ENCODE peak calls at places on chromosomes 13 and 19, in eight cellular contexts. O, J, P, E, M, U, C and X are unnamed samples.

GRCh38 chr13:109314101-109314500 is 472.3 kb downstream of the IRS2 start:
- DNase-seq in J (no peak), E (no peak), O (no peak), M (no peak), C (no peak), U (no peak), P (no peak), X (no peak)

GRCh38 chr19:28393574-28394336 is 819.2 kb downstream of the UQCRFS1 start:
- DNase-seq in E (peak; percentile 37), U (no peak), C (no peak), M (no peak), O (no peak), J (no peak), P (no peak), X (peak; percentile 6)

GRCh38 chr13:66831317-66831716 is 398.8 kb downstream of the PCDH9 start:
- DNase-seq in M (no peak), E (no peak), J (no peak), C (no peak), O (no peak), U (no peak), P (no peak), X (no peak)

GRCh38 chr13:109355875-109356428 is 430.4 kb downstream of the IRS2 start:
- DNase-seq in J (no peak), E (no peak), P (no peak), C (no peak), U (no peak), M (no peak), O (no peak), X (no peak)

GRCh38 chr19:902446-903226 is 9.4 kb downstream of the RNU6-9 start:
- DNase-seq in J (no peak), O (no peak), C (no peak), M (no peak), U (no peak), P (no peak), E (no peak), X (no peak)

GRCh38 chr19:45130888-45131615 is 29.7 kb downstream of the NKPD1 start:
- DNase-seq in E (peak; percentile 43), C (peak; percentile 62), U (peak; percentile 14), P (peak; percentile 64), M (no peak), J (peak; percentile 42), O (no peak), X (no peak)

GRCh38 chr19:9436358-9436757 is 985 bp upstream of the ZNF266 start:
- DNase-seq in E (no peak), U (no peak), M (no peak), P (no peak), O (no peak), C (no peak), J (no peak), X (no peak)

GRCh38 chr13:31722684-31723083 is 16.6 kb upstream of the RXFP2 start:
- DNase-seq in O (peak; percentile 47), M (no peak), E (no peak), P (no peak), C (no peak), J (peak; percentile 56), U (peak; percentile 2), X (peak; percentile 55)

GRCh38 chr13:19910336-19911072 is 47.1 kb upstream of the ZMYM5 start:
- DNase-seq in P (peak; percentile 57), O (no peak), M (no peak), J (peak; percentile 12), U (peak; percentile 9), C (no peak), E (no peak), X (peak; percentile 42)

GRCh38 chr19:35349614-35350521 is 2.2 kb downstream of the FFAR1 start:
- DNase-seq in C (no peak), O (no peak), P (no peak), J (no peak), U (no peak), M (no peak), E (no peak), X (no peak)

GRCh38 chr13:33057019-33057785 is 41.0 kb downstream of the KL start:
- DNase-seq in O (peak; percentile 42), J (peak; percentile 37), E (peak; percentile 52), C (no peak), M (no peak), U (peak; percentile 23), P (no peak), X (peak; percentile 44)

GRCh38 chr19:16569609-16570320 is 2.5 kb downstream of the SLC35E1 start:
- DNase-seq in P (peak; percentile 73), E (no peak), O (no peak), C (no peak), U (no peak), M (no peak), J (no peak), X (no peak)

GRCh38 chr19:39351537-39352037 is 9.4 kb downstream of the SAMD4B start:
- DNase-seq in P (no peak), J (peak; percentile 73), C (no peak), O (no peak), E (no peak), U (peak; percentile 5), M (no peak), X (peak; percentile 73)

GRCh38 chr19:18046066-18046718 is 38.2 kb downstream of the ARRDC2 start:
- DNase-seq in E (no peak), O (peak; percentile 49), C (no peak), J (peak; percentile 91), U (peak; percentile 57), M (no peak), P (peak; percentile 82), X (peak; percentile 75)

GRCh38 chr13:19838726-19839342 is 24.6 kb downstream of the ZMYM5 start:
- DNase-seq in U (peak; percentile 78), J (peak; percentile 63), M (peak; percentile 29), O (peak; percentile 69), C (no peak), E (no peak), P (no peak), X (peak; percentile 94)

GRCh38 chr19:39128511-39129079 is 3.0 kb downstream of the PAK4 start:
- DNase-seq in P (no peak), E (no peak), C (peak; percentile 48), U (no peak), M (no peak), J (peak; percentile 55), O (peak; percentile 27), X (no peak)

DNA sequence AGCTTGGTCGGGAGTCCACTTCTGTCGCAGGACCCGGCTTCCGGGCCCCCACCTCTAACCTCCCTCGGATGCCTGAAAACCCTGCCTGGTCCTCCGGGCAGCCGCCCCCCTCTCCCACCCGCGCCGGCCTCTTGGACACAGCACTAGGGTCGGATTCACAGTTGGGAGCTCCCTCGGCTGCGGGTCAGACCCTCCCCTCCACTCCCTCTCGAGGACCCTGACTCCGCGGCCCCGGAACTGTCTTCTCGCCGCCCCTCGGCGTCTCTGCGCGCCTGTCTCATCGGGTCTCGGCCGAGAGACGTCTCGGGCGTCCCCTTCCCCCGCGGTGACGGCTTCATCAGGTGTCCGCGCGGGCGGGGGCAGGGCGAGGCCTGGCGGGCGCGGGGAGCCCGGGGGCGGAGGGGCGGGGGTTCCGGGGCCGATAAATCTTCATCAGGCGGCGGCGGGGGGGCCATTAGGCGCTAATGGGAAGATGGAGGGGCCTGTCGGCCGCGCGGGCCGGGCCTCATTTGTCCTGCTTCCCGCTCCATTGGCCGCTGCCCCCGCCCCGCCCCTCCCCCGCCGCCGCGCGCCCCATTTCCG is 11.7 kb upstream of the ERFL start:
- DNase-seq in O (no peak), P (no peak), M (no peak), J (peak; percentile 38), U (no peak), C (peak; percentile 60), E (peak; percentile 62), X (no peak)
- H3K4me3 ChIP-seq in O (peak overlapping the region; percentile 50), P (peak overlapping the region; percentile 42), M (peak overlapping the region; percentile 63), J (peak overlapping the region; percentile 70), U (peak overlapping the region; percentile 49), C (peak overlapping the region; percentile 44), E (peak overlapping the region; percentile 50), X (peak overlapping the region; percentile 52)

GRCh38 chr13:72255908-72256307 is 388.9 kb upstream of the DACH1 start:
- DNase-seq in P (peak; percentile 3), E (peak; percentile 66), M (no peak), O (peak; percentile 1), J (peak; percentile 34), U (peak; percentile 60), C (peak; percentile 61), X (peak; percentile 0)
- TF ChIP-seq CTCF in P (peak; percentile 52), E (peak; percentile 70), M (no peak), O (peak; percentile 41), J (peak; percentile 56), U (peak; percentile 81), C (peak; percentile 56), X (peak; percentile 10)

DNA sequence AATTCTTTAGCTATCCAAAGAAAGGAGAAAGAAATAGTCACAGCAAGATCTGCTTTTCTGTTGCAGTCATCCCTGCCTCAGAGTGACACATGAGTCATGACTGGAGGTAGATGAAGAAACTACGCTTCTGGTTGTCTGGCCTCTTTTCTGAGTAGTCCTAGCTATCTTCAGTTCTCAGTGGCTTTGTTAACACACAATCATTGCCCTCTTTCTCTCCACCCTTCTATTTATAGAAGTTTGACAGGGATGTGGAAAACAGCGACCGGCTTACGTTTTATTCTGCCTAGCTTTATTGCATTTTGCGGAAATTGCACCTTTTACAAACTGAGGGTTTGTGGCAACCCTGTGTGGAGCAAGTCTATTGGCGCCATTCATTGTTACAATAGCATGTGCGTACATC is 26.7 kb downstream of the SPATA13 start:
- DNase-seq in M (no peak), U (no peak), J (peak; percentile 65), E (no peak), O (no peak), C (peak; percentile 22), P (no peak), X (peak; percentile 58)
- H3K4me3 ChIP-seq in M (no peak overlapping the region), U (no peak overlapping the region), J (no peak overlapping the region), E (no peak overlapping the region), O (no peak overlapping the region), C (no peak overlapping the region), P (no peak overlapping the region), X (no peak overlapping the region)

DNA sequence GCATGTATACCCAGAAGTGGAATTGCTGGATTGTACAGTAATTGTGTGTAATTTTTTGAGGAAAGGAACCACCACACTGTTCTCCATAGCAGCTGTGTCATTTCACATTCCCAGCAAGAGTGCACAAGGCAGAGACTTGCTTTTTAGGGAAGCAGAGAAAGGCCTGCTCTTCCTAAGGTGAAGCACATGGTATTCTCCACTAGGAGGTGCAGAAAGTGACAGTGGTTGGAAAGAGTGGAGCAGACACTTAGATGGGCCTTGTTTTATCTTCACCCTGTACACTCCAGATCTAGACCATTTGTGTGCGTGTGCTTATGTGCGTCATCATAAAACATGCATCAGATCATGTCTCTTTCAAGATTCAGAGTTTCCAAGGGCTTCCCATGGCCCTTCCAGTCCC is 35.0 kb downstream of the FAM124A start:
- DNase-seq in C (no peak), P (no peak), J (no peak), E (no peak), U (no peak), M (no peak), O (no peak), X (no peak)
- TF ChIP-seq CTCF in C (no peak), P (no peak), J (no peak), E (no peak), U (no peak), M (no peak), O (peak; percentile 8), X (peak; percentile 10)

GRCh38 chr13:106393776-106394175 is 141.7 kb downstream of the EFNB2 start:
- DNase-seq in J (peak; percentile 71), E (no peak), C (no peak), M (no peak), P (no peak), O (no peak), U (no peak), X (peak; percentile 43)

GRCh38 chr13:106390360-106390759 is 145.1 kb downstream of the EFNB2 start:
- DNase-seq in J (no peak), O (no peak), M (no peak), P (no peak), E (no peak), C (no peak), U (no peak), X (no peak)

GRCh38 chr13:106385669-106386068 is 149.8 kb downstream of the EFNB2 start:
- DNase-seq in P (no peak), U (no peak), J (no peak), C (no peak), E (no peak), O (no peak), M (no peak), X (peak; percentile 47)

GRCh38 chr13:106391271-106391670 is 144.2 kb downstream of the EFNB2 start:
- DNase-seq in J (no peak), U (no peak), E (no peak), M (no peak), P (peak; percentile 44), O (no peak), C (no peak), X (no peak)
- H3K4me3 ChIP-seq in J (no peak overlapping the region), U (no peak overlapping the region), E (no peak overlapping the region), M (no peak overlapping the region), P (no peak overlapping the region), O (no peak overlapping the region), C (no peak overlapping the region), X (no peak overlapping the region)